ENCODE peak calls at places on chromosomes 13 and 19, in ten cellular contexts. K, B, F, L, Q, Z, M, S, V and H are unnamed samples.
A peak's percentile ranks its signal among the peaks of the same experiment; 100 is the strongest.

GRCh38 chr13:46804391-46804815 is 7.4 kb upstream of the ESD start:
- DNase-seq in F (no peak), L (no peak), Z (peak; percentile 57), S (no peak), B (no peak), V (no peak), M (no peak), Q (no peak), K (no peak), H (no peak)

GRCh38 chr13:65154661-65155447 is 2075.3 kb downstream of the PCDH9 start:
- DNase-seq in F (no peak), M (no peak), S (no peak), B (no peak), L (no peak), V (no peak), Z (no peak), K (no peak), Q (no peak), H (no peak)

GRCh38 chr19:33290956-33291622 is 11.2 kb downstream of the CEBPA start:
- DNase-seq in Q (no peak), B (no peak), L (no peak), F (no peak), K (no peak), M (no peak), Z (no peak), V (no peak), S (no peak), H (no peak)

GRCh38 chr13:48231080-48231479 is 1.9 kb upstream of the ITM2B start:
- DNase-seq in Q (no peak), F (no peak), K (no peak), M (no peak), Z (no peak), B (no peak), L (no peak), S (no peak), V (no peak), H (no peak)

GRCh38 chr13:63305641-63306133 is 1890.0 kb upstream of the PCDH20 start:
- DNase-seq in S (no peak), K (no peak), L (no peak), F (no peak), M (no peak), B (no peak), V (no peak), Q (no peak), Z (no peak), H (no peak)

GRCh38 chr13:47133024-47133445 is 236.2 kb upstream of the HTR2A start:
- DNase-seq in S (no peak), M (no peak), B (no peak), L (no peak), F (no peak), K (no peak), Q (no peak), V (no peak), Z (no peak), H (no peak)

GRCh38 chr19:31349160-31349881 is at the start of gene TSHZ3:
- DNase-seq in M (no peak), L (no peak), K (peak; percentile 56), S (peak; percentile 72), Z (no peak), V (peak; percentile 49), Q (peak; percentile 78), F (peak; percentile 81), B (no peak), H (peak; percentile 49)

GRCh38 chr19:36051236-36051635 is 2.8 kb downstream of the THAP8 start:
- DNase-seq in M (no peak), K (no peak), S (peak; percentile 18), Z (no peak), F (no peak), L (no peak), Q (no peak), B (no peak), V (no peak), H (peak; percentile 34)

GRCh38 chr13:71621152-71622124 is 245.6 kb downstream of the DACH1 start:
- DNase-seq in Q (no peak), Z (no peak), M (peak; percentile 88), B (no peak), K (no peak), L (no peak), F (no peak), S (no peak), V (no peak), H (peak; percentile 90)

GRCh38 chr19:12786149-12786870 is 5.0 kb upstream of the JUNB start:
- DNase-seq in F (no peak), B (no peak), M (no peak), Q (peak; percentile 79), L (peak; percentile 25), V (no peak), Z (no peak), K (no peak), S (no peak), H (no peak)

GRCh38 chr19:49817964-49818690 is at the start of gene MED25:
- DNase-seq in M (peak; percentile 68), F (peak; percentile 61), B (peak; percentile 43), K (peak; percentile 94), S (peak; percentile 88), Q (peak; percentile 80), Z (no peak), L (peak; percentile 90), V (peak; percentile 88), H (peak; percentile 90)

GRCh38 chr19:6126335-6126974 is 9.0 kb upstream of the ACSBG2 start:
- DNase-seq in B (peak; percentile 40), K (no peak), L (peak; percentile 14), Z (no peak), S (no peak), V (no peak), Q (no peak), M (peak; percentile 21), F (no peak), H (peak; percentile 22)

GRCh38 chr13:65468628-65469027 is 1761.5 kb downstream of the PCDH9 start:
- DNase-seq in L (no peak), B (no peak), K (no peak), S (no peak), Z (no peak), V (no peak), M (no peak), Q (no peak), F (no peak), H (no peak)

GRCh38 chr13:112346173-112346898 is 29.8 kb upstream of the SPACA7 start:
- DNase-seq in Z (no peak), S (peak; percentile 67), B (no peak), V (no peak), K (no peak), F (no peak), Q (no peak), M (peak; percentile 87), L (no peak), H (peak; percentile 64)

GRCh38 chr13:34164585-34164984 is 346.6 kb downstream of the RFC3 start:
- DNase-seq in V (no peak), F (no peak), K (no peak), M (no peak), B (no peak), Q (no peak), L (no peak), Z (no peak), S (no peak), H (no peak)

GRCh38 chr19:37095859-37096258 is 17.6 kb downstream of the ZNF420 start:
- DNase-seq in K (no peak), V (no peak), Z (no peak), F (no peak), S (no peak), Q (no peak), M (no peak), L (no peak), B (no peak), H (no peak)

GRCh38 chr19:30651066-30651465 is 278.9 kb downstream of the ZNF536 start:
- DNase-seq in Q (no peak), L (no peak), M (no peak), Z (no peak), V (no peak), F (no peak), B (no peak), S (no peak), K (no peak), H (no peak)